ENCODE peak calls at places on chromosomes 7 and 10, in eight cellular contexts. S is stomach, B is esophagus muscularis mucosa, Q is H1, Y is breast epithelium, A is vagina, H is Panc1, Z is suprapubic skin. I is an unnamed sample. For H3K36me3, the result is how much of the 10 kb centered on the place peaks cover.

GRCh38 chr10:52805414-52806285 is 33.1 kb upstream of the MBL2 start:
- DNase-seq in B (no peak), Q (no peak), Y (no peak), S (no peak), H (no peak), A (no peak), Z (no peak), I (no peak)

GRCh38 chr7:79317728-79318127 is 135.7 kb downstream of the MAGI2 start:
- DNase-seq in Z (no peak), A (no peak), B (no peak), Y (no peak), Q (peak), H (peak), S (no peak), I (no peak)

GRCh38 chr10:30818010-30818660 is 188.6 kb upstream of the LYZL2 start:
- DNase-seq in B (no peak), Q (no peak), Y (no peak), H (no peak), A (no peak), Z (no peak), S (peak), I (no peak)

GRCh38 chr7:370775-371118 is 80.8 kb downstream of the FOXL3 start:
- DNase-seq in A (no peak), Y (no peak), B (no peak), Q (no peak), H (no peak), S (no peak), Z (no peak), I (no peak)

GRCh38 chr7:12281026-12281425 is 69.9 kb downstream of the TMEM106B start:
- DNase-seq in Q (no peak), Y (no peak), S (no peak), B (no peak), Z (no peak), H (no peak), A (no peak), I (no peak)

GRCh38 chr10:83680470-83680891 is 458.8 kb upstream of the GHITM start:
- DNase-seq in Q (no peak), H (no peak), B (no peak), Y (no peak), S (no peak), A (no peak), Z (no peak), I (no peak)

GRCh38 chr10:79451046-79451699 is 5.7 kb upstream of the ZCCHC24 start:
- DNase-seq in A (peak), Z (no peak), Q (no peak), Y (no peak), H (no peak), S (no peak), B (no peak), I (no peak)

GRCh38 chr7:36784991-36785940 is 61.0 kb upstream of the AOAH start:
- DNase-seq in H (no peak), Q (no peak), S (peak), A (no peak), Y (peak), Z (peak), B (no peak), I (peak)

GRCh38 chr10:94005050-94005449 is 11.3 kb downstream of the PLCE1 start:
- DNase-seq in A (no peak), Z (no peak), S (no peak), Y (peak), Q (no peak), B (no peak), H (no peak), I (peak)

GRCh38 chr7:141956084-141956483 is 9.3 kb upstream of the CLEC5A start:
- DNase-seq in S (no peak), Z (no peak), Q (no peak), A (no peak), B (no peak), Y (no peak), H (no peak), I (no peak)

GRCh38 chr7:70679666-70680065 is 452.3 kb upstream of the GALNT17 start:
- DNase-seq in Y (no peak), A (no peak), B (no peak), H (no peak), Z (no peak), S (no peak), Q (no peak), I (no peak)

GRCh38 chr7:86257894-86258293 is 385.8 kb upstream of the GRM3 start:
- DNase-seq in Y (no peak), B (no peak), H (no peak), A (no peak), S (no peak), Z (no peak), Q (no peak), I (no peak)

GRCh38 chr10:133444342-133445267 is 9.1 kb upstream of the SCART1 start:
- DNase-seq in Z (no peak), S (no peak), Y (peak), H (no peak), B (peak), A (no peak), Q (no peak), I (no peak)

GRCh38 chr7:24884401-24884800 is 95.6 kb downstream of the OSBPL3 start:
- DNase-seq in Y (no peak), Z (no peak), H (no peak), A (no peak), S (no peak), B (no peak), Q (no peak), I (no peak)

GRCh38 chr7:107043916-107044346 is 574 bp upstream of the PRKAR2B start:
- DNase-seq in B (no peak), Y (no peak), Z (no peak), A (no peak), Q (no peak), S (no peak), H (no peak), I (no peak)

GRCh38 chr7:129347330-129347729 is 86.9 kb upstream of the STRIP2 start:
- DNase-seq in A (no peak), Q (no peak), Y (no peak), Z (no peak), H (no peak), S (no peak), B (no peak), I (no peak)

GRCh38 chr10:44992070-44992731 is 8.5 kb upstream of the ZNF22 start:
- DNase-seq in A (peak), Q (no peak), Z (peak), H (no peak), B (peak), S (peak), Y (peak), I (peak)

DNA sequence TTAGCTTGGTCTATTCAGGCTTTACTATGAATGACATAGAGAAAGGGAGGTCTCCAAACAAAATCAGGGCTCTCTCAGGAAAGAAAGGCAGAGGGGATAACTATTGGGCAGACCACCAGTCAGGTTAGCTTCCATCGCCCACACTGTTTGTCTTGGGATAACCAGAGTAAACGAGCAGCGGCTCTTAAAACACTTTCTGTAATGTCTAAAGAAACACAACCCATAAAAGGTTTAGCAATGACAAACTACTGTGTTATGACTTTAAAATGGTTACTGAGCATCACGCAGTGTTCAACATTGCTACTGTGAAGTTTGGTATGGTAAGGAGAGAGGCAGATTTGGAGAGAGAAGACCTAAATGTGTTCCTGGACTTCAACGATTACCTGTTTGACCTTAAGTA is 101.2 kb downstream of the EVX1 start:
- DNase-seq in B (no peak), A (no peak), Q (no peak), Y (no peak), S (no peak), H (no peak), Z (no peak), I (no peak)
- TF ChIP-seq CTCF in B (no peak), A (no peak), Q (no peak), Y (no peak), S (no peak), H (no peak), Z (no peak), I (no peak)

GRCh38 chr7:33614357-33615132 is 290.8 kb upstream of the BMPER start:
- DNase-seq in Q (no peak), A (no peak), S (no peak), Z (no peak), H (no peak), Y (no peak), B (no peak), I (no peak)
- TF ChIP-seq POLR2AphosphoS5 in Q (no peak), A (no peak), S (no peak), Z (no peak), H (no peak), Y (no peak), B (no peak), I (no peak)

GRCh38 chr10:68446179-68446578 is 25.6 kb downstream of the DNA2 start:
- DNase-seq in H (no peak), Q (no peak), Y (no peak), B (no peak), A (no peak), S (peak), Z (no peak), I (peak)

GRCh38 chr10:68435803-68436202 is 28.7 kb upstream of the RUFY2 start:
- DNase-seq in H (no peak), Q (no peak), B (no peak), Y (no peak), S (no peak), A (no peak), Z (no peak), I (no peak)

GRCh38 chr10:68440898-68441297 is 30.9 kb downstream of the DNA2 start:
- DNase-seq in B (no peak), H (no peak), S (no peak), Z (no peak), A (no peak), Q (no peak), Y (no peak), I (no peak)
- H3K36me3 ChIP-seq in B (under half), H (under half), S (under half), Z (under half), A (under half), Q (under half), Y (under half), I (under half)

DNA sequence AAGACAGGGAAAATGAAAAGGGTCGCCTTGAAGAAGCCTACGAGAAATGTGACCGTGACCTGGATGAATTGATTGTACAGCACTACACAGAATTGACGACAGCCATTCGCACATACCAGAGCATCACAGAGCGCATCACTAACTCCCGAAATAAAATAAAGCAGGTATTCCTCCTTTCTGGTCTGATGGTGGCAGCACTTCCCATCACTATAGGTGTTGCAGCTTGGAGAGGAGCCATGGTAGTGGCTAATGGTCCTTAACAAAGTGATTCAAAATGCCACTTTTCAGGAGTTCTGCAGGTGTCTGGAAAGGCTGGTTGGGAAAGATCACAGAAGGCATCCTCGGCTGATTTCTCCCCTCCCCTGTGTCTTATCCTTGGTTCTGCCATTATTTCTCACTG is 22.1 kb downstream of the EXOC4 start:
- DNase-seq in Z (no peak), A (no peak), Y (no peak), B (no peak), H (no peak), S (no peak), Q (no peak), I (no peak)
- TF ChIP-seq CTCF in Z (no peak), A (no peak), Y (no peak), B (no peak), H (peak), S (no peak), Q (no peak), I (no peak)

DNA sequence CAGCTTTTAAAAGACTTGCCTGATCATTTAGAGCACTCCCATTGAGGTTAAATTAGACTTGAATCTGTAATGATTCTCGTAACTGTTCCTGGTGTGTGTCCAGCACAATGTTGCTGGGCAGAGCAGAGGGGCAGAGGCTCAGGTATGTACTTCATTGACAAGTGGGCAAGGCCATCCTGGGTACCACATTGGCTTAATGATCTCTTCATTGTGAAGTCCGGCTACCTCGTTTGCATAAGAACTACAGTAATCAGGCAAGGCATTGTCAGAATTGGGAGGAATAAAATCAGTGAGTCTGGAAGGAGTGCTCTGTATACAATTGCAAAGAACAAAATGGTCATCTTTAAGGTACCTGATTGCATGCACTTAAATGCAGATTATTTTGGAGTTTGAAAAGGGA is 6.1 kb downstream of the RPS24 start:
- DNase-seq in Z (no peak), B (no peak), H (no peak), A (no peak), Y (no peak), Q (peak), S (no peak), I (no peak)
- TF ChIP-seq POLR2AphosphoS5 in Z (no peak), B (no peak), H (no peak), A (no peak), Y (no peak), Q (peak), S (no peak), I (no peak)

GRCh38 chr10:87956055-87956454 is 92.6 kb downstream of the PTEN start:
- DNase-seq in B (no peak), Y (no peak), H (no peak), Q (no peak), Z (no peak), S (no peak), A (no peak), I (no peak)

GRCh38 chr10:87961314-87961713 is 97.9 kb downstream of the PTEN start:
- DNase-seq in Q (no peak), Z (no peak), Y (no peak), B (no peak), A (no peak), S (no peak), H (peak), I (no peak)

GRCh38 chr10:87957702-87958101 is 94.3 kb downstream of the PTEN start:
- DNase-seq in A (no peak), H (no peak), Q (no peak), S (no peak), Z (no peak), B (no peak), Y (no peak), I (no peak)

GRCh38 chr10:87960230-87960629 is 96.8 kb downstream of the PTEN start:
- DNase-seq in B (no peak), H (peak), Z (no peak), Y (no peak), S (no peak), A (no peak), Q (no peak), I (no peak)
- H3K36me3 ChIP-seq in B (under half), H (under half), Z (half or more), Y (under half), S (half or more), A (under half), Q (under half), I (under half)

GRCh38 chr10:33066558-33067236 is 108.7 kb upstream of the ITGB1 start:
- DNase-seq in A (no peak), Z (no peak), Y (no peak), H (no peak), S (no peak), Q (no peak), B (no peak), I (no peak)
- TF ChIP-seq CTCF in A (no peak), Z (no peak), Y (no peak), H (peak), S (no peak), Q (no peak), B (no peak), I (no peak)

DNA sequence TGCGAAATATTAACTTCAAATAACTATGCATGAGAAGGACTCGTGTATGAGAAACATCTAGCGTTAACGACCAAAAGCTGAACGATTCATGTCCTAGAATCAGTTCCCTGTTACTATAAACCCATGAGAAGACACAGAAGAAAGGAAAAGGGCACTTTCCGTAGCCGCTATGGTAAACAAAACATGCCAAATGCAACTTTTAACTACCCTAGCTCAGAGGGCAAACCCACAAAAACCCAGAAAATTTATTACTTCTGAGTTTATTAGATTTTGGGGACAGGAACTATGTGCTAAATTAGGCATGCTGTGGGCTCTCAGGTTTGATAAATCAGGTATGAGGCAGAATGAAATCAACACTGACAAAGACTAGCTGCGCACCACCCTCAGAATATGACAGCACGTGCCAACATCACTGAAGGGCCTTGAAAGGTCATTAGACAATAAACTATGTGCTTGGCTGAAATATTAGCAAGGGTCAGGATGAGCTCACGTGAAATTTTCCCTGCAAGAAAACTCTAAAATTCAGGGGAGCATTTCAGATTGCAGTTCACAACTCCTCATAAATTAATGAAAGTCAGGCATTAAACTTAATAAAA is 102.6 kb downstream of the GLI3 start:
- DNase-seq in H (no peak), S (no peak), Q (no peak), B (no peak), A (peak), Z (no peak), Y (no peak), I (no peak)
- TF ChIP-seq POLR2AphosphoS5 in H (no peak), S (no peak), Q (no peak), B (no peak), A (no peak), Z (no peak), Y (no peak), I (no peak)

GRCh38 chr10:11927746-11928145 is 104.6 kb downstream of the PROSER2 start:
- DNase-seq in H (no peak), A (no peak), B (no peak), Y (no peak), S (no peak), Z (no peak), Q (no peak), I (no peak)
- H3K36me3 ChIP-seq in H (under half), A (under half), B (half or more), Y (under half), S (half or more), Z (half or more), Q (under half), I (under half)

I was measured in prostate gland.